ENCODE peak calls at places on chromosomes 5 and 9, in four cellular contexts. Q, X, E and W are unnamed samples.

GRCh38 chr9:107137495-107138202 is 145.4 kb upstream of the RAD23B start:
- DNase-seq in X (peak), E (peak), Q (peak), W (no peak)

GRCh38 chr9:121889990-121890563 is 203.0 kb downstream of the TTLL11 start:
- DNase-seq in E (no peak), X (no peak), Q (no peak), W (no peak)

GRCh38 chr5:136622737-136623136 is 257.4 kb upstream of the TRPC7 start:
- DNase-seq in E (no peak), Q (no peak), X (no peak), W (no peak)

GRCh38 chr5:154285661-154286408 is 95.3 kb downstream of the GALNT10 start:
- DNase-seq in E (peak), X (no peak), Q (no peak), W (no peak)

GRCh38 chr9:81182421-81182820 is 506.9 kb downstream of the TLE1 start:
- DNase-seq in Q (no peak), X (no peak), E (no peak), W (no peak)

GRCh38 chr5:77748160-77748559 is 28.0 kb downstream of the TBCA start:
- DNase-seq in X (no peak), E (no peak), Q (no peak), W (no peak)

GRCh38 chr9:70010015-70010414 is 33.6 kb upstream of the MAMDC2 start:
- DNase-seq in Q (no peak), E (no peak), X (no peak), W (no peak)

GRCh38 chr5:5042786-5043185 is 97.3 kb upstream of the ADAMTS16 start:
- DNase-seq in E (no peak), X (no peak), Q (no peak), W (no peak)

GRCh38 chr5:158385982-158386381 is 527.0 kb upstream of the CLINT1 start:
- DNase-seq in E (no peak), Q (no peak), X (no peak), W (no peak)

GRCh38 chr5:121988443-121988842 is 26.7 kb downstream of the SRFBP1 start:
- DNase-seq in Q (no peak), X (no peak), E (no peak), W (no peak)

GRCh38 chr5:178781936-178782335 is 51.5 kb upstream of the ZNF354A start:
- DNase-seq in E (no peak), Q (no peak), X (no peak), W (no peak)

GRCh38 chr9:136662656-136663310 is at the start of gene EGFL7:
- DNase-seq in Q (no peak), X (peak), E (no peak), W (no peak)

GRCh38 chr5:124956471-124957029 is 210.1 kb upstream of the ZNF608 start:
- DNase-seq in X (no peak), Q (no peak), E (no peak), W (no peak)

GRCh38 chr5:42767491-42768105 is 11.0 kb downstream of the CCDC152 start:
- DNase-seq in Q (peak), X (no peak), E (no peak), W (no peak)

GRCh38 chr5:54825005-54825404 is 160.4 kb downstream of the ESM1 start:
- DNase-seq in E (no peak), Q (no peak), X (no peak), W (no peak)

GRCh38 chr9:93119703-93119952 is 14.4 kb downstream of the NINJ1 start:
- DNase-seq in Q (no peak), E (no peak), X (no peak), W (no peak)

GRCh38 chr5:475704-476101 is 32.7 kb downstream of the EXOC3 start:
- DNase-seq in Q (no peak), X (no peak), E (no peak), W (no peak)

GRCh38 chr9:389758-390157 is 175.1 kb downstream of the DOCK8 start:
- DNase-seq in E (no peak), Q (no peak), X (no peak), W (no peak)

DNA sequence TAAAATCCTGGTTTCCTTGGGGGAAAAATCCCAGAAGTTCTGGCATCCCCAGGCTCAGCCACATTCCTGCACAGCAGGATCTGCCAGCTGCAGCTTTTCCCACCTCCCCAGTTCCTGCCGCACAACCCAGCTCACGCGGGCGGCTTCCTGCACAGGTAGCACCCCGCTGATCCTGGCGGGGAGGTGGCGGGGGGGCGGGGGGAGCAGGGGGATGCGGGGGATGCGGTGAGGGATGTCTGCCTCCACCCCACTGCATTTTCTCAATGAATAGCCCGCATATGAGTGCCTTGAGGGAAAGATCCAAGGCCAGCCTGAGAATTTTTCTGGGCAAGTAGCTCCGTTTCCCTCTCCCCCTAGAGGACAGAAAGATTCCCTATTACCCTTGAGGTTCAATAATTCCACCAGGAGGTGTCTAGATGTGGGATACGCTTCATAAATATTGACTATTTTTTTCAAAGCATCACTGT is 21.1 kb downstream of the GFPT2 start:
- DNase-seq in E (peak), X (peak), Q (peak), W (no peak)
- TF ChIP-seq CTCF in E (peak), X (peak), Q (no peak), W (peak)

GRCh38 chr5:171748720-171749119 is 36.9 kb upstream of the SMIM23 start:
- DNase-seq in E (no peak), Q (no peak), X (no peak), W (no peak)

GRCh38 chr5:171747061-171747859 is 38.4 kb upstream of the SMIM23 start:
- DNase-seq in Q (no peak), X (no peak), E (no peak), W (no peak)

GRCh38 chr5:171749365-171749764 is 36.3 kb upstream of the SMIM23 start:
- DNase-seq in X (no peak), E (no peak), Q (no peak), W (no peak)

GRCh38 chr5:171745602-171746001 is 40.0 kb upstream of the SMIM23 start:
- DNase-seq in Q (no peak), X (no peak), E (no peak), W (no peak)

DNA sequence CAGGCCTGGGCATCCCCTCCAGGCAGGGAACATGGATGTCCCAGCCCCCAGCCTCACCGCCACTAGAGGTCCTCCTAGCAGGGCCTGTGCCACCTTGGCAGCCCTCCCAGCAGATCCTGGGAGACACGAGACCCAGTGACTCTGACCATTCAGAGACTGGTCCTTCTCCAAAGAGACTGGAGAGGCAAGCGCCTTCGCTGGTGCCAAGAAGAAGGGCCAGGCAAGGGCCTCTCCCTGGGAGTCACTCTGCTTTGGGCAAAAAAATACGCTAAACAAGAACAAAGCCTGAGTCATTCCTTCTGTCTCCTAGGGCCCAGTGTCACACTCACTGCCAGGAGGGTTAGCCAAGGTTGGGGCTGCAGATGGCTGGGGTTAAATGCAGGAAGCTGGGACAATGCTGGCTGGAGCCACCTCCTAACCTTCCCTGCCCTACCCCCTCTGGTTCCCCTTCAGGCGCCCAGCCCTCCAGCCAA is 35.3 kb upstream of the SMIM23 start:
- DNase-seq in Q (peak), E (peak), X (peak), W (no peak)
- TF ChIP-seq CTCF in Q (peak), E (peak), X (no peak), W (peak)

DNA sequence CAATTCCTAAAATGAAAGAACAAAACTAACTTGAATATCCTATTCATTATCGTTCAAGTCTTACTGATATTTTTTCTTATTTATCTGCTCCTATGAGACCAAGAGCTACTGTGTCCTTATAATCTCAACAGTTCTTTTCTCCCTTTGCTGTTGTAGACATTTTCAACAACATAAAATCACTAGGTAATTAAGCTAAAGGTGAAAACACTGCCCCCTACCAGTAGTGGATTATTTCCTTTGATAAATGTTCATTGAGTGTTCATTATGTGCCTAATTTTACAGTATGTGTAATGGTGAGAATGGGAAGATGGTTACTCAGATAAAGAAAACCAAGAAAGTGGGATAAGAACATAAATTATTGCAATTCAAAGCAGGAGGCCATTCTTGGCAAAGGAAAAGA is 41.4 kb upstream of the PAPPA start:
- DNase-seq in X (no peak), E (peak), Q (no peak), W (no peak)
- TF ChIP-seq CTCF in X (peak), E (peak), Q (peak), W (peak)

DNA sequence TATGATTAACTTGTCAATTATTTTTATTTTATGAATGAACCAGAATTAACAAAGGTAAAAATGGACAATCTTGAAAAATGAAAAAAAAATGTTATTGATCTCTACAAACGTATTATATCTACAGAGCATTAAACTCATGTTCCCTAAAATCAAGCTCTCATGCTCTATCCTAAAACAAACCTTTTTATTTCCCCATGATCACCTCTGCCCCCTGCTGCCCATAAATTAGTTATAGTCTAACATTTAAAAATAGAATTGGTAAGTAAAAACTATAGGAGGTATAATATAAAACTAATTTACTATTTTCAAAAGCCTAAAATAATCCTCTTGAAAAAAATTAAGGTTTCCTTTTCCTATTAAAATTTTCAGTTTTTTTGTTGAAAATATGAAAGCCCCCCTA is 168.0 kb upstream of the POU5F2 start:
- DNase-seq in Q (no peak), E (no peak), X (no peak), W (no peak)
- TF ChIP-seq CTCF in Q (peak), E (peak), X (no peak), W (peak)

GRCh38 chr5:64790210-64790609 is 21.5 kb downstream of the CWC27 start:
- DNase-seq in E (no peak), Q (no peak), X (no peak), W (no peak)
- TF ChIP-seq CTCF in E (no peak), Q (no peak), X (no peak), W (no peak)

DNA sequence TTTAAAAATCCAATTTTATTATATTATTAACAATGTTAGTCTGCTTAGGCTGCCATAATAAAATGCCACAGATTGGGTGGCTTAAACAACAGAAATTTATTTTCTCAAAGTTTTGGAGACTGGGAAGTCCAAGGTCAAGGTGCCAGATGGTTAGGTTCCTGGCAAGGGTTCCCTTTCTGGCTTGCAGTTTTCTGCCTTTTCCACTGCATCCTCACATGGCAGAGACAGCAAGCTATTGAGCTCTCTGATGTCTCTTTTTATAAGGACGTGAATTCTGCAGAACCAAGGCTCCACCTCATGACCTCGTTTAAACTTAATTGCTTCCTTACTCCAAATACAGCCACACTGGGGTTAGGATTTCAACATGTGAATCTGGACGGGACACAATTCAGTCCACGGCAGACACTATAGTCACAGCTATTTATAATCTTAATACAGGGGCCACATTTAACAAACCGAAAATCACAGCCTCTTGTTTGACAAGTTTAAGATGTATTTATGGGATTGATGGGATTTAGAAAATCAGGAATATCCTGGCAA is 174.9 kb upstream of the PUM3 start:
- DNase-seq in Q (no peak), E (no peak), X (no peak), W (no peak)
- TF ChIP-seq CTCF in Q (no peak), E (no peak), X (no peak), W (no peak)

GRCh38 chr9:98193336-98193944 is 1.0 kb upstream of the CORO2A start:
- DNase-seq in Q (no peak), E (no peak), X (no peak), W (no peak)
- TF ChIP-seq CTCF in Q (no peak), E (no peak), X (no peak), W (no peak)

DNA sequence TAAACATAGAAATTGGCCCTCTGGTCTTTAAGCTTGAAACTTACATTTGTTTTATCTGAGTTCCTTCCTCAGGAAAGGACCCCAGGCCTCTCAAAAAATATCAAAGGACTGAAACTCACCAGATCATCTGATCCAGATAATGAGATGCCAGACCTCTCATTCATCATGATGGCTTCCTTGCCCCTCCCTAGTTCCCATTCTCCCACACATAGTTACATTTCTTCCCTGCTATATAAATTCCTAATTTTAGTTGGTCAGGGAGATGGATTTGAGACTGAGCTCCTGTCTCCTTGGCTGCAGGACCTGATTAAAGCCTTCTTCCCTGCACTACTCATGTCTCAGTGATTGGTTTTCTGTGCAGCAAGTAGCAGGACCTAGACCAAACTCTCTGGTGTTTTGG is 119.4 kb upstream of the SPIN1 start:
- DNase-seq in X (no peak), Q (no peak), E (no peak), W (no peak)
- TF ChIP-seq CTCF in X (no peak), Q (no peak), E (no peak), W (no peak)

DNA sequence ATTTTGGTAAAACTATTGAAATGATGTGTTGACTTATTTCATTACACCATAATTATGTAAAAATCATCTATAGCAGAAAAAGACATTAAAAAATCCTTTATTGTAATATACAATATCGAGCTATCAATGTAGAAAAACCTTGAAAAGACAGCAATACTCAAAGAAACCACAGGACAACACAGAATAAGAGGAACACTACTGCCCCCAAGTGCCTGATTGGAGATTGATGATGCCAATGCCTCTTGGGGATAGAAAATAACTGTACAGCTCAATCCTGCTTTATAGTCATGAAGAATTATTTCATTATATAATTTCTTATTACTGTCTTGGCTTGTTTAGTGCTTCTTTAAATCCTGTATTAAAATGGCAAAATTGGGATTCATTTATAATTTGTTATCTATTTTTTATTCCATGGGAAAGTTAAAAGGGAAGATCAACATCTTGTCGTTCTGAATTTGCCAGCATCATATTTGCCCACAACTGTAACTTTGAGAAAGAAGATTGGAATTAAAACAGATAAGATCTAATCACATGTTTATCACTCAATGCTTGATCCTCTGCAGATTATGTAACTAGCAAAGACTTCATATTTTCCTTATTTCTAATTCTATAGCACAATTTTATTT is 337.5 kb downstream of the CDH9 start:
- DNase-seq in Q (peak), E (peak), X (peak), W (peak)
- TF ChIP-seq CTCF in Q (peak), E (peak), X (peak), W (peak)